ENCODE peak calls at places on chromosome 10, in seven cellular contexts. N is K562, H is H1, Q is PC-3, T is GM23338, F is mammary epithelial cell, X is neural progenitor cell. W is an unnamed sample.

GRCh38 chr10:15472431-15473400 is 101.6 kb upstream of the FAM171A1 start:
- DNase-seq in N (no peak), H (peak), Q (peak), T (peak), F (no peak), X (peak), W (no peak)

GRCh38 chr10:2993636-2994035 is 73.7 kb upstream of the PFKP start:
- DNase-seq in N (no peak), H (no peak), Q (no peak), T (no peak), F (no peak), X (no peak), W (no peak)

GRCh38 chr10:66678521-66678920 is 247.3 kb upstream of the LRRTM3 start:
- DNase-seq in N (no peak), H (no peak), Q (peak), T (no peak), F (peak), X (no peak), W (no peak)

GRCh38 chr10:45421231-45422097 is 47.4 kb downstream of the ALOX5 start:
- DNase-seq in N (no peak), H (no peak), Q (no peak), T (no peak), F (no peak), X (peak), W (no peak)

GRCh38 chr10:128867819-128868218 is 599.2 kb upstream of the MGMT start:
- DNase-seq in N (no peak), H (no peak), Q (no peak), T (no peak), F (no peak), X (no peak), W (no peak)

GRCh38 chr10:78013564-78013963 is 15.8 kb downstream of the POLR3A start:
- DNase-seq in N (no peak), H (no peak), Q (no peak), T (no peak), F (no peak), X (no peak), W (no peak)

GRCh38 chr10:95758351-95759025 is 2.5 kb downstream of the ENTPD1 start:
- DNase-seq in N (peak), H (no peak), Q (no peak), T (no peak), F (no peak), X (no peak), W (no peak)

GRCh38 chr10:103667390-103667789 is 173.9 kb downstream of the NEURL1 start:
- DNase-seq in N (peak), H (no peak), Q (no peak), T (no peak), F (no peak), X (peak), W (no peak)

GRCh38 chr10:133405272-133405671 is 11.3 kb downstream of the MTG1 start:
- DNase-seq in N (no peak), H (no peak), Q (no peak), T (no peak), F (no peak), X (no peak), W (no peak)

GRCh38 chr10:43078986-43079273 is 2.1 kb downstream of the RET start:
- DNase-seq in N (peak), H (peak), Q (no peak), T (peak), F (no peak), X (peak), W (no peak)

GRCh38 chr10:133328358-133329343 is 8.0 kb downstream of the CALY start:
- DNase-seq in N (no peak), H (no peak), Q (no peak), T (no peak), F (no peak), X (no peak), W (no peak)

GRCh38 chr10:112906945-112907344 is 43.1 kb upstream of the TCF7L2 start:
- DNase-seq in N (no peak), H (no peak), Q (no peak), T (no peak), F (no peak), X (no peak), W (no peak)

GRCh38 chr10:85995791-85996190 is 370.8 kb downstream of the GRID1 start:
- DNase-seq in N (peak), H (no peak), Q (peak), T (peak), F (peak), X (peak), W (no peak)

GRCh38 chr10:121327727-121328126 is 270.5 kb downstream of the FGFR2 start:
- DNase-seq in N (no peak), H (no peak), Q (no peak), T (no peak), F (no peak), X (no peak), W (no peak)

GRCh38 chr10:12656518-12657142 is 307.3 kb downstream of the CAMK1D start:
- DNase-seq in N (peak), H (no peak), Q (peak), T (peak), F (peak), X (peak), W (no peak)

GRCh38 chr10:88271736-88272135 is 311.4 kb downstream of the RNLS start:
- DNase-seq in N (no peak), H (no peak), Q (no peak), T (no peak), F (peak), X (no peak), W (no peak)

GRCh38 chr10:53406532-53406931 is 633.9 kb upstream of the MBL2 start:
- DNase-seq in N (no peak), H (no peak), Q (no peak), T (no peak), F (no peak), X (no peak), W (no peak)

GRCh38 chr10:122306282-122306681 is 35.2 kb downstream of the BTBD16 start:
- DNase-seq in N (no peak), H (no peak), Q (no peak), T (no peak), F (no peak), X (no peak), W (no peak)

GRCh38 chr10:110410329-110411046 is 87.2 kb upstream of the DUSP5 start:
- DNase-seq in N (peak), H (no peak), Q (peak), T (no peak), F (peak), X (no peak), W (no peak)

GRCh38 chr10:117545141-117546019 is 2.8 kb downstream of the EMX2 start:
- DNase-seq in N (no peak), H (peak), Q (no peak), T (peak), F (no peak), X (peak), W (no peak)

GRCh38 chr10:117542706-117543244 is at the start of gene EMX2:
- DNase-seq in N (no peak), H (no peak), Q (no peak), T (peak), F (no peak), X (no peak), W (no peak)

GRCh38 chr10:117543245-117543998 is 876 bp downstream of the EMX2 start:
- DNase-seq in N (no peak), H (peak), Q (no peak), T (peak), F (no peak), X (peak), W (no peak)

GRCh38 chr10:117544729-117545140 is 2.2 kb downstream of the EMX2 start:
- DNase-seq in N (no peak), H (no peak), Q (no peak), T (peak), F (no peak), X (peak), W (no peak)

GRCh38 chr10:117543999-117544728 is 1.6 kb downstream of the EMX2 start:
- DNase-seq in N (no peak), H (no peak), Q (no peak), T (peak), F (no peak), X (peak), W (no peak)
- TF ChIP-seq EZH2 in N (no peak), H (peak), Q (peak), T (peak), F (no peak), X (no peak), W (no peak)

DNA sequence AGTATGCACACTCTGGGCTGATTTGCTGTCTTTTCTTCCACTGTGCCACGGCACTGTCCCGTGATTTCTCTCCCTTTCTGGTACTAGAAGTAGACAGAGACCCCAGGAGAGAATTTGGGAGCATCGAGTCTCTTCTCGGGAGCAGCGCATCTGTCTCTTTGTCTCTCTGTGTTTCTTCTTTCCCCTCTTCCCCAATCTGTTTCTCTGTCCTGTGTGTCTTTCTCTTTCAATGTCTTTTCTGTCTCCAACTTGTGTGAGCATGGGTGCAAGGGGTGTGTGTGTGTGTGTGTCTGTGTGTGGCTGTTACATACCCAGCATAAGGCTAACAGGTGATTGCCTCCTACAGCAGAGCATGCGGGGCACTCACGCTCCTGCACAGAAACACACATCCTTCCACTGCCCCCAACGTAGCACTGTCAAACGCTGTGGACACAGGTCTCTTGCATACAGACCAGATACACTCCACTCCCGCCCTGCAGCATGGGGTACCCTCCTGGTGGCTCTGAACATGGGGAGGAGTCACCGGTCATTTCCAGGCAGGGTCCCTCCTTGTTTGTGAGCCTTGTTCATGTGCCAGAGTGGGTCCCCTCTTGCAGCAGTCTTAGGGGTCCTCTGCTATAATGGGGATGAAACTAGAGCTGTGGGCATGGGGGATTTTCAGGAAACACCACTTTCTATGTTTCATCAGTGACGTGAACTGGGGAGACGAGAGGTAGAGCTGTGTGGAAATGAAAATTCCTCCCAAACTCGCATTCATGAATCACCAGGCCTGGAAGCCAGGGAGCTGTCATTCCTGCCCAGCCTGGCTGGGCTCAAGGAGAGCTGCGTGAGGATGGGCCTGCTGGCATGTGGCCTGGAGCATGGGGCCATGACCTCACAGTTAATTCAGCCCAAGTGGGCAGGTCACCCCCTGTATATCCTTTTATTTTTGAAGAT is 955 bp downstream of the ADAMTS14 start:
- DNase-seq in N (peak), H (no peak), Q (peak), T (peak), F (peak), X (no peak), W (no peak)
- H3K4me3 ChIP-seq in N (peak), H (peak), Q (peak), T (peak), F (no peak), X (peak), W (peak)

DNA sequence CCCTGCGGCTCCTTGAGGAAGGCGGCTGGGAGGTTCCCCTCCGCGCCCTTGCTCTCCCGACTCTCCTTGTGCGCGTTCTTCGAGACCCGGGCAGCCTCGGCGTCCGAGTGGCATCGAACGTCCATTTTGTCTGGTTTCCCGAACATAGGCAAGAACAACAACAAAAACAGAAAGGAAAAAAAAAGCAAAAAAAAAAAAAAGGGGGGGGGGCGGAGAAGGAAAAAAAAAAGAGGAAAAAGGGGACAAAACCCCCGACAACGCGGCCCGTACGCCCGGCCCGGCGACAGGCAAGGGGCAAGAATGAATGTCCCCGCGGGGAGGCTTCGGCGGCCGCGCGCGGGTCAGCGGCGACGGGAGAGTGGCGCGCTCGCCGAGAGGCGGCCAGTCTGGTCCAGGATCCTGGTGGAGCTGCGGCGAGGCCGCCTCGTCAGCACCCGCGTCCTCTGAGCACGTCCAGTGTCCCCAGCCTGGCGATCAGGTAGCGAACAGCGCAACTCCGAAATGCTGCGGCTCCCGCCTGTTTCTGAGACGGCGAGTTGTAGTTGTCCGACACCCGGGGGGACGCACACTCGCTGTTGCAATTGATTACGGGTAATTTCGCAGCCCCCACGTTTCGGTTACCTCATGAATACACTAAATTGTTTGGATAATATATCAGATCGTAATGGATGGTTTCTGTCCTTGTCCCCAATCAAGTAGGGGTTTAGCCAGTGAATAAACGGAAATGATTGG is at the start of gene VAX1:
- DNase-seq in N (no peak), H (peak), Q (peak), T (peak), F (no peak), X (peak), W (no peak)
- TF ChIP-seq EZH2 in N (no peak), H (peak), Q (no peak), T (peak), F (peak), X (peak), W (no peak)

DNA sequence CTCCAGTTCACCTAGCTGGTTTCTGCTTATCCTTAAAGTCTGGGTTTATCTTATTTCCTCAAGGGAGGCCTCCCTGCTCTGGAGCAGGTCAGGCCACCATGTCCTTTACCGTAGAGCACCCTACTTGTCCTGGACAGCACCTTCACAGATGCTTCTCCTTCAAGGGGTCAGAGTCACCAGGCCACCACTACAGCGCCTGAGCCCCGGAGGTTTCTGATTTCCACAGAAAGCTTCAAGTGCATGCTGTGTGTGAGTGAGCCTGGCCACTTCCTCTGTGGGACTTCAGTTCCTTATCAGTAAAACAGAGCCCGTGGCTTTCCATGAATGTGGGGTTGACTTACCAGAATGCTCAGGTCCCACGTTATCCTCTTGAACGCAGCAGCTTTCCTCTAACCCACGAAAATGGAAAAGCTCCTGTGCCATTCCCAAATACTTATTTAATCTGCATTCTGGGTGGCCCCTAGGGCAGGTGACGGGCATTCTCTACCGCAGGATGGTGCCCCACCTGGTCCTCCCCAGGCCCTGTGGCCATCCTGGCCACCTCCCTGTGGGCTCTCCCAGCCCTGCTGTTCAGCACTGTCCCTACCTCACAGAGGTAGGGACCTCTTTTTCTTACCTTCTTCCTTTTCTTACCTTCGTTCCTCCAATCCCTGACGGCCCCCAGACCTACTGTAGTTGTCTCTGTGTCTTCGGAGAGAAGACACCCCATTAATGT is 1.4 kb upstream of the DOCK1 start:
- DNase-seq in N (no peak), H (no peak), Q (no peak), T (no peak), F (no peak), X (no peak), W (no peak)
- H3K4me3 ChIP-seq in N (no peak), H (no peak), Q (peak), T (peak), F (no peak), X (peak), W (no peak)

GRCh38 chr10:49397036-49397999 is 1.4 kb upstream of the DRGX start:
- DNase-seq in N (no peak), H (peak), Q (no peak), T (peak), F (no peak), X (peak), W (no peak)
- TF ChIP-seq EZH2 in N (no peak), H (peak), Q (no peak), T (peak), F (peak), X (peak), W (no peak)

GRCh38 chr10:79128923-79129305 is 60.1 kb downstream of the ZMIZ1 start:
- DNase-seq in N (no peak), H (no peak), Q (no peak), T (no peak), F (no peak), X (no peak), W (no peak)
- H3K4me3 ChIP-seq in N (no peak), H (no peak), Q (no peak), T (no peak), F (no peak), X (no peak), W (no peak)

W was measured in SK-N-MC.